ENCODE peak calls at places on chromosomes 4 and X, in six cellular contexts. One of them, this sample, is unnamed.
A peak's percentile ranks its signal among the peaks of the same experiment; 100 is the strongest.

GRCh38 chr4:22514431-22514830 is 1.4 kb downstream of the ADGRA3 start:
- DNase-seq in psoas muscle: no peak
- DNase-seq in OCI-LY7: no peak
- DNase-seq in MCF 10A: peak; percentile 33
- DNase-seq in nephron progenitor cell: no peak
- DNase-seq in fibroblast of mammary gland: peak; percentile 28
- DNase-seq in this sample: no peak

GRCh38 chr4:53196195-53196641 is 169.6 kb downstream of the SCFD2 start:
- DNase-seq in nephron progenitor cell: peak; percentile 6
- DNase-seq in MCF 10A: no peak
- DNase-seq in fibroblast of mammary gland: peak; percentile 17
- DNase-seq in OCI-LY7: no peak
- DNase-seq in psoas muscle: no peak
- DNase-seq in this sample: no peak

GRCh38 chrX:80014141-80014940 is at the start of gene TBX22:
- DNase-seq in nephron progenitor cell: no peak
- DNase-seq in fibroblast of mammary gland: no peak
- DNase-seq in psoas muscle: no peak
- DNase-seq in OCI-LY7: no peak
- DNase-seq in MCF 10A: no peak
- DNase-seq in this sample: no peak

GRCh38 chr4:156941940-156942548 is 29.6 kb downstream of the PDGFC start:
- DNase-seq in fibroblast of mammary gland: peak; percentile 80
- DNase-seq in MCF 10A: peak; percentile 77
- DNase-seq in nephron progenitor cell: peak; percentile 54
- DNase-seq in OCI-LY7: no peak
- DNase-seq in psoas muscle: no peak
- DNase-seq in this sample: no peak

GRCh38 chr4:133982533-133983224 is 218.9 kb downstream of the PABPC4L start:
- DNase-seq in psoas muscle: no peak
- DNase-seq in nephron progenitor cell: no peak
- DNase-seq in MCF 10A: no peak
- DNase-seq in OCI-LY7: no peak
- DNase-seq in fibroblast of mammary gland: peak; percentile 18
- DNase-seq in this sample: no peak

GRCh38 chr4:39850727-39851126 is 127.0 kb downstream of the PDS5A start:
- DNase-seq in OCI-LY7: no peak
- DNase-seq in fibroblast of mammary gland: no peak
- DNase-seq in psoas muscle: no peak
- DNase-seq in nephron progenitor cell: no peak
- DNase-seq in MCF 10A: no peak
- DNase-seq in this sample: no peak

GRCh38 chr4:163332526-163333405 is at the start of gene NPY1R:
- DNase-seq in psoas muscle: peak; percentile 40
- DNase-seq in fibroblast of mammary gland: peak; percentile 77
- DNase-seq in OCI-LY7: peak; percentile 4
- DNase-seq in MCF 10A: peak; percentile 86
- DNase-seq in nephron progenitor cell: peak; percentile 73
- DNase-seq in this sample: peak; percentile 60

GRCh38 chr4:145557720-145558119 is 61.5 kb upstream of the MMAA start:
- DNase-seq in OCI-LY7: peak; percentile 79
- DNase-seq in MCF 10A: peak; percentile 72
- DNase-seq in psoas muscle: peak; percentile 44
- DNase-seq in nephron progenitor cell: peak; percentile 51
- DNase-seq in fibroblast of mammary gland: peak; percentile 71
- DNase-seq in this sample: peak; percentile 65

DNA sequence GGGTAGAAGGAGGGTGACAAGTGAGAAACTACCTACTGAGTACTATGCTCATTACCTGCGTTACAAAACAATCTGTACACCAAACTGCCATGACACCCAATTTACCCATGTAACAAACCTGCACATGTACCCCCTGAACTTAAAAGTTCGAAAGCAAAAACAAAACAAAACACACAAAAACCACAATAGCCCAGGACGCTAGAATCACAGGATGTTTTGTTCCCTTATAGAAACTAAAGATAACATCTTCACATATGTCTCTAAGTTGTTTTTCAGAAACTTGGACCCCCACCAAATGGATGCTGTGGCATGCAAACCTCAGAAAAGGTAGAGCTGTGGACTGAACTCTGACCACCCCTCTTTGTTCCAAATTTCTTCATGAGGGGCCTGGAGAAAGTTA is 25.2 kb upstream of the PNMA5 start:
- DNase-seq in nephron progenitor cell: no peak
- DNase-seq in MCF 10A: no peak
- DNase-seq in fibroblast of mammary gland: no peak
- DNase-seq in OCI-LY7: no peak
- DNase-seq in psoas muscle: no peak
- DNase-seq in this sample: no peak
- TF ChIP-seq CTCF in nephron progenitor cell: no peak
- TF ChIP-seq CTCF in MCF 10A: no peak
- TF ChIP-seq CTCF in fibroblast of mammary gland: no peak
- TF ChIP-seq CTCF in OCI-LY7: no peak
- TF ChIP-seq CTCF in psoas muscle: no peak
- TF ChIP-seq CTCF in this sample: no peak

GRCh38 chr4:88528861-88529260 is 5.3 kb upstream of the PYURF start:
- DNase-seq in MCF 10A: peak; percentile 16
- DNase-seq in nephron progenitor cell: no peak
- DNase-seq in fibroblast of mammary gland: no peak
- DNase-seq in psoas muscle: no peak
- DNase-seq in OCI-LY7: no peak
- DNase-seq in this sample: no peak
- TF ChIP-seq CTCF in MCF 10A: peak; percentile 12
- TF ChIP-seq CTCF in nephron progenitor cell: no peak
- TF ChIP-seq CTCF in fibroblast of mammary gland: no peak
- TF ChIP-seq CTCF in psoas muscle: no peak
- TF ChIP-seq CTCF in OCI-LY7: peak; percentile 40
- TF ChIP-seq CTCF in this sample: no peak

DNA sequence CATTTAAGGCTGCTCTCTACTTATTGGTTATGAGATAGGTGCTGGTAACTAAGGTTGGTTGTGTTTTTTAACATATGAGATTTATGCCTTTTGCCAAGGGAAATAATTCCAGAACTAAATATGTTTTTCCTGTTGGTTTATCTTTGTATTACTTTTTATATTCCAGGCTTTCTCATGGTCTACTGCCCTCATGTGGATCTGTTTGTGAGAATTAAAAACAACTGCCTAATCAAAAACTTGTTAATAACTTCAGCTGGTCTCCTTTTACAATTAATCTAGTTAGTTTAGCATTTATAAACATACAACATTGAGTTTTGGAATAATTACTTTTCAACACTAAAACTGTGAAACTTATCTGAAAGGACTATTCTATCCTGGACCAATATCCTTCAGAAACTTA is 1208.3 kb downstream of the ADGRL3 start:
- DNase-seq in nephron progenitor cell: no peak
- DNase-seq in psoas muscle: no peak
- DNase-seq in MCF 10A: peak; percentile 9
- DNase-seq in fibroblast of mammary gland: no peak
- DNase-seq in OCI-LY7: no peak
- DNase-seq in this sample: no peak
- TF ChIP-seq CTCF in nephron progenitor cell: no peak
- TF ChIP-seq CTCF in psoas muscle: no peak
- TF ChIP-seq CTCF in MCF 10A: peak; percentile 28
- TF ChIP-seq CTCF in fibroblast of mammary gland: no peak
- TF ChIP-seq CTCF in OCI-LY7: no peak
- TF ChIP-seq CTCF in this sample: no peak

DNA sequence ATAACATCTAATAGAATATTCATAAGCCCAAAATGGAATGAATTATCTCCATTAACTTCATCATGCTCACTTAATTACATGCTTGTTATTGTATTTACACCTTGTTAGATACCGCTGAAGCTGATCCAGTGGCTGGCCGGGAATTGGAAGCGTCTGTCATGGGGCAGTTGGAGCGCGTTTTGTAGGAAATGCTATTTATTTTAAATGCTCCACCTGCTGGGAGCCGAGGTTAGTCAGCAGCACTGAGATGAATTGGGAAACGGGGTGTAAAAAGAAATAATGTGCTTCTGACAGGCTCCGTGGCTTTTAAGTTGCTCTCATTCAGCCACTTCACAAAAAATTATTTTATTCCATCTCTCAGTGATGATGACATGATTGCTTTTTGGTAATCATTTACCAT is 25.2 kb downstream of the ARX start:
- DNase-seq in MCF 10A: no peak
- DNase-seq in fibroblast of mammary gland: no peak
- DNase-seq in psoas muscle: no peak
- DNase-seq in OCI-LY7: no peak
- DNase-seq in nephron progenitor cell: no peak
- DNase-seq in this sample: no peak
- TF ChIP-seq CTCF in MCF 10A: no peak
- TF ChIP-seq CTCF in fibroblast of mammary gland: no peak
- TF ChIP-seq CTCF in psoas muscle: no peak
- TF ChIP-seq CTCF in OCI-LY7: no peak
- TF ChIP-seq CTCF in nephron progenitor cell: no peak
- TF ChIP-seq CTCF in this sample: no peak

GRCh38 chrX:70201732-70202131 is 24.4 kb downstream of the DGAT2L6 start:
- DNase-seq in fibroblast of mammary gland: no peak
- DNase-seq in OCI-LY7: no peak
- DNase-seq in nephron progenitor cell: no peak
- DNase-seq in psoas muscle: no peak
- DNase-seq in MCF 10A: no peak
- DNase-seq in this sample: no peak

DNA sequence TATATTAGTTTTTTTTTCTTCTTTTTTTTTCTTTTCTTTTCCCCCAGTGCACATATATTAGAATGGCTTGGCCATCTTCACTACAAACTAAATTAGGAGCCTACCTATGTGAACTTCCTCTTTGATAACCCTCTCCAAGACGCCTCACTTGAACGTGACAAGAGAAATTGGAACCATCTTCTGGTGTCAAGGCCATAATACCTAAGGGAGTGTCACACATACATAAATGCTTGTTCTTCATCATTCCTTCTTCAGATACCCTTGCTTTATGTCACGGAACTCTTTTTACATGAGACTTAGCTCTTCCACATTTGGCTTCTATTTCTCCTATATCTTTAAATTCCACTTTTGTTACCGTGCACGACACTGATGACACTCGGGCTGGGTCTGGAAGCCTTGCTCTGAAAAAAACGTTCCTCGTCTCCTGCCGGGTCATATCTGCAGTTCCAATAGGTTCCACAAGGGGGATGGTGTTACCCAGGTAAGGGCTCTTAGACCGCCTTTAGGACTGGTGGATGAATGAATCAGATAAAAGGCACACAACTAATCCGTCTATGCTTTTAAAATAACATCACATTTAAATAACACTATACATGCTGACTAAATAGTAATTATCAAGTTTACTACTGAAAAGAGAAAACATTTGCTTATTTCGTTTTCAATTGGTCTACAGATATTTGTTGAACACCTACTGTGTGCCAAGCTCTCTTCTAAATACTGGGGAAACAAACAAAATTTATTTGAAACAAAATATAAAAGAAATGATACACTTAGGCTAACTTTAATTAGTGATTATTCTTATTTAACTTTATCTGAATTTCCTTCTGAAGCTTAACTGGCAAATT is 19.9 kb downstream of the DGAT2L6 start:
- DNase-seq in OCI-LY7: peak; percentile 63
- DNase-seq in MCF 10A: peak; percentile 76
- DNase-seq in nephron progenitor cell: peak; percentile 58
- DNase-seq in fibroblast of mammary gland: peak; percentile 69
- DNase-seq in psoas muscle: no peak
- DNase-seq in this sample: peak; percentile 34
- TF ChIP-seq CTCF in OCI-LY7: peak; percentile 75
- TF ChIP-seq CTCF in MCF 10A: peak; percentile 45
- TF ChIP-seq CTCF in nephron progenitor cell: peak; percentile 58
- TF ChIP-seq CTCF in fibroblast of mammary gland: peak; percentile 73
- TF ChIP-seq CTCF in psoas muscle: peak; percentile 61
- TF ChIP-seq CTCF in this sample: peak; percentile 50

GRCh38 chrX:77415882-77416281 is 31.3 kb upstream of the FGF16 start:
- DNase-seq in psoas muscle: no peak
- DNase-seq in nephron progenitor cell: no peak
- DNase-seq in fibroblast of mammary gland: no peak
- DNase-seq in OCI-LY7: no peak
- DNase-seq in MCF 10A: no peak
- DNase-seq in this sample: no peak

GRCh38 chrX:77412631-77413030 is 34.6 kb upstream of the FGF16 start:
- DNase-seq in MCF 10A: no peak
- DNase-seq in OCI-LY7: no peak
- DNase-seq in nephron progenitor cell: no peak
- DNase-seq in psoas muscle: no peak
- DNase-seq in fibroblast of mammary gland: no peak
- DNase-seq in this sample: no peak

GRCh38 chrX:77415161-77415560 is 32.0 kb upstream of the FGF16 start:
- DNase-seq in MCF 10A: no peak
- DNase-seq in OCI-LY7: no peak
- DNase-seq in nephron progenitor cell: no peak
- DNase-seq in psoas muscle: no peak
- DNase-seq in fibroblast of mammary gland: peak; percentile 5
- DNase-seq in this sample: no peak
- TF ChIP-seq CTCF in MCF 10A: no peak
- TF ChIP-seq CTCF in OCI-LY7: peak; percentile 41
- TF ChIP-seq CTCF in nephron progenitor cell: no peak
- TF ChIP-seq CTCF in psoas muscle: no peak
- TF ChIP-seq CTCF in fibroblast of mammary gland: peak; percentile 24
- TF ChIP-seq CTCF in this sample: no peak

This sample was measured in GM10248.